ENCODE peak calls at places on chromosomes 13 and 19, in five cellular contexts. E is HepG2, I is fibroblast of villous mesenchyme, J is AG04450, Q is BE2C. V is an unnamed sample.

GRCh38 chr19:53959176-53959757 is 3.5 kb upstream of the CACNG8 start:
- DNase-seq in E (no peak), I (no peak), J (no peak), Q (no peak), V (no peak)

GRCh38 chr19:42555317-42555716 is 27.0 kb upstream of the CEACAM1 start:
- DNase-seq in E (no peak), I (no peak), J (no peak), Q (no peak), V (no peak)

GRCh38 chr13:30346159-30346788 is 38.9 kb upstream of the KATNAL1 start:
- DNase-seq in E (no peak), I (no peak), J (no peak), Q (no peak), V (no peak)

GRCh38 chr13:41019027-41019487 is at the start of gene ELF1:
- DNase-seq in E (peak; percentile 65), I (peak; percentile 70), J (no peak), Q (no peak), V (peak; percentile 54)

GRCh38 chr19:28940751-28941500 is 272.0 kb downstream of the UQCRFS1 start:
- DNase-seq in E (no peak), I (peak; percentile 0), J (no peak), Q (no peak), V (peak; percentile 87)

GRCh38 chr19:49057636-49058234 is at the start of gene CGB7:
- DNase-seq in E (peak; percentile 17), I (peak; percentile 48), J (no peak), Q (peak; percentile 77), V (peak; percentile 56)

GRCh38 chr19:19600793-19601346 is 17.6 kb downstream of the PBX4 start:
- DNase-seq in E (no peak), I (no peak), J (no peak), Q (no peak), V (no peak)

GRCh38 chr13:73876323-73876722 is 257.9 kb downstream of the KLF12 start:
- DNase-seq in E (no peak), I (peak; percentile 14), J (no peak), Q (no peak), V (peak; percentile 30)

GRCh38 chr13:22915442-22916082 is 265.2 kb upstream of the SGCG start:
- DNase-seq in E (no peak), I (peak; percentile 40), J (no peak), Q (peak; percentile 30), V (peak; percentile 24)

GRCh38 chr13:31045621-31046081 is 113.2 kb downstream of the TEX26 start:
- DNase-seq in E (peak; percentile 69), I (peak; percentile 94), J (peak; percentile 86), Q (no peak), V (peak; percentile 89)

GRCh38 chr13:74015137-74015536 is 119.1 kb downstream of the KLF12 start:
- DNase-seq in E (no peak), I (no peak), J (no peak), Q (no peak), V (no peak)

GRCh38 chr13:80753951-80754350 is 413.0 kb upstream of the SPRY2 start:
- DNase-seq in E (no peak), I (no peak), J (no peak), Q (peak; percentile 16), V (no peak)

GRCh38 chr13:97502192-97502591 is 68.2 kb downstream of the RAP2A start:
- DNase-seq in E (no peak), I (peak; percentile 52), J (no peak), Q (no peak), V (no peak)

GRCh38 chr19:10091892-10092641 is 6.0 kb downstream of the SHFL start:
- DNase-seq in E (no peak), I (no peak), J (no peak), Q (no peak), V (no peak)

GRCh38 chr13:60574706-60575105 is 177.7 kb downstream of the TDRD3 start:
- DNase-seq in E (no peak), I (no peak), J (no peak), Q (no peak), V (no peak)

GRCh38 chr19:7869453-7869909 is 4.7 kb downstream of the PRR36 start:
- DNase-seq in E (peak; percentile 53), I (peak; percentile 51), J (no peak), Q (no peak), V (no peak)

GRCh38 chr19:38989066-38989605 is 13.6 kb upstream of the FBXO17 start:
- DNase-seq in E (no peak), I (peak; percentile 9), J (no peak), Q (peak; percentile 24), V (peak; percentile 38)

GRCh38 chr13:113880651-113881611 is 17.1 kb upstream of the GAS6 start:
- DNase-seq in E (no peak), I (no peak), J (no peak), Q (no peak), V (no peak)

GRCh38 chr13:113664751-113665581 is 2.1 kb upstream of the GRK1 start:
- DNase-seq in E (no peak), I (no peak), J (no peak), Q (peak; percentile 8), V (no peak)

GRCh38 chr13:42110410-42111155 is 62.1 kb downstream of the DGKH start:
- DNase-seq in E (peak; percentile 54), I (peak; percentile 88), J (peak; percentile 54), Q (peak; percentile 29), V (peak; percentile 83)

GRCh38 chr19:898663-899062 is 5.4 kb downstream of the RNU6-9 start:
- DNase-seq in E (no peak), I (no peak), J (no peak), Q (peak; percentile 71), V (no peak)

GRCh38 chr13:45356966-45357689 is 16.1 kb upstream of the TPT1 start:
- DNase-seq in E (no peak), I (no peak), J (no peak), Q (no peak), V (no peak)

GRCh38 chr13:109840201-109840892 is 54.0 kb upstream of the IRS2 start:
- DNase-seq in E (no peak), I (peak; percentile 56), J (no peak), Q (no peak), V (peak; percentile 88)

GRCh38 chr19:31015778-31016177 is 333.5 kb downstream of the TSHZ3 start:
- DNase-seq in E (no peak), I (no peak), J (no peak), Q (no peak), V (no peak)

GRCh38 chr19:28358604-28359003 is 854.3 kb downstream of the UQCRFS1 start:
- DNase-seq in E (no peak), I (no peak), J (no peak), Q (no peak), V (no peak)

GRCh38 chr19:38224014-38224862 is at the start of gene DPF1:
- DNase-seq in E (peak; percentile 78), I (peak; percentile 44), J (no peak), Q (peak; percentile 95), V (peak; percentile 48)

GRCh38 chr13:53342623-53343022 is 314.0 kb downstream of the OLFM4 start:
- DNase-seq in E (no peak), I (no peak), J (no peak), Q (no peak), V (no peak)

GRCh38 chr13:25286308-25286968 is 850 bp downstream of the MTMR6 start:
- DNase-seq in E (peak; percentile 24), I (peak; percentile 58), J (no peak), Q (peak; percentile 23), V (peak; percentile 54)

GRCh38 chr13:50923272-50923671 is 13.7 kb downstream of the RNASEH2B start:
- DNase-seq in E (no peak), I (no peak), J (no peak), Q (no peak), V (no peak)

GRCh38 chr19:45782162-45782623 is at the start of gene DMPK:
- DNase-seq in E (no peak), I (no peak), J (no peak), Q (no peak), V (no peak)

GRCh38 chr19:45408121-45408520 is 1.7 kb downstream of the POLR1G start:
- DNase-seq in E (no peak), I (no peak), J (no peak), Q (no peak), V (no peak)

GRCh38 chr13:73991884-73992283 is 142.3 kb downstream of the KLF12 start:
- DNase-seq in E (no peak), I (no peak), J (no peak), Q (no peak), V (no peak)

GRCh38 chr19:11639245-11639601 is 41.9 kb downstream of the ZNF627 start:
- DNase-seq in E (no peak), I (no peak), J (no peak), Q (no peak), V (no peak)

GRCh38 chr19:51440846-51441409 is 17.3 kb downstream of the SIGLEC8 start:
- DNase-seq in E (no peak), I (no peak), J (no peak), Q (no peak), V (no peak)
- H3K4me3 ChIP-seq in E (no peak overlapping the region), I (no peak overlapping the region), J (no peak overlapping the region), Q (no peak overlapping the region), V (no peak overlapping the region)

GRCh38 chr13:39765801-39766463 is 110.5 kb downstream of the COG6 start:
- DNase-seq in E (no peak), I (peak; percentile 18), J (no peak), Q (peak; percentile 24), V (peak; percentile 56)
- TF ChIP-seq CTCF in E (peak; percentile 31), I (peak; percentile 15), J (no peak), Q (peak; percentile 40), V (peak; percentile 38)

GRCh38 chr19:50377051-50377441 is 789 bp downstream of the NR1H2 start:
- DNase-seq in E (peak; percentile 12), I (no peak), J (no peak), Q (no peak), V (no peak)
- H3K4me3 ChIP-seq in E (no peak overlapping the region), I (peak overlapping the region; percentile 33), J (peak overlapping the region; percentile 48), Q (peak overlapping the region; percentile 16), V (peak overlapping the region; percentile 44)

GRCh38 chr19:57248646-57249045 is 8.2 kb downstream of the ZNF805 start:
- DNase-seq in E (no peak), I (no peak), J (no peak), Q (no peak), V (no peak)
- TF ChIP-seq CTCF in E (no peak), I (no peak), J (no peak), Q (no peak), V (no peak)

GRCh38 chr13:100095498-100095897 is 6.6 kb downstream of the PCCA start:
- DNase-seq in E (no peak), I (no peak), J (no peak), Q (no peak), V (no peak)

GRCh38 chr13:100098445-100099116 is 9.7 kb downstream of the PCCA start:
- DNase-seq in E (no peak), I (peak; percentile 71), J (no peak), Q (no peak), V (no peak)

GRCh38 chr13:100100115-100100879 is 11.4 kb downstream of the PCCA start:
- DNase-seq in E (peak; percentile 71), I (peak; percentile 92), J (peak; percentile 50), Q (no peak), V (peak; percentile 57)

GRCh38 chr13:100096526-100096925 is 7.6 kb downstream of the PCCA start:
- DNase-seq in E (no peak), I (no peak), J (no peak), Q (no peak), V (no peak)

DNA sequence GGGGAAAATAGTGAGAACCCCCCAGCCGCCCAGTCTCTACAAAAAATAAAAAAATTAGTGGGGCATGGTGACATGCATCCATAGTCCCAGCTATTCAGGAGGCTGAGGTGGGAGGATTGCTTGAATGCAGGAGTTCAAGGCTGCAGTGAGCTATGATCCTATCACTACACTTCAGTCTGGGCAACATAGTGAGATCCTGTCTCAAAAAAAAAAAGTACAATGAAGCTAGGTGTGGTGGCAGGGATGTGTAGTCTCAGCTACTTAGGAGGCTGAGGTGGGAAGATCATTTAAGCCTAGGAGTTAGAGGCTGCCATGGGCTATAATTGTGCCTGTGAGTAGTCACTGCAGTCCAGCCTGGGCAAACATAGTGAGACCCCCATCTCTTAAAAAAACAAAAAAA is 8.9 kb downstream of the PCCA start:
- DNase-seq in E (no peak), I (no peak), J (no peak), Q (no peak), V (no peak)
- H3K4me3 ChIP-seq in E (no peak overlapping the region), I (no peak overlapping the region), J (no peak overlapping the region), Q (no peak overlapping the region), V (no peak overlapping the region)